ENCODE peak calls at places on chromosome 5, in four cellular contexts. One of them, this sample, is unnamed. For H3K4me1, the result is how much of the 10 kb centered on the place peaks cover.

GRCh38 chr5:172579403-172579990 is 61.6 kb upstream of the NEURL1B start:
- ATAC-seq in GM23338: no peak
- ATAC-seq in Panc1: no peak
- ATAC-seq in HCT116: no peak
- ATAC-seq in this sample: no peak

GRCh38 chr5:1338518-1339070 is 6.3 kb downstream of the CLPTM1L start:
- ATAC-seq in Panc1: no peak
- ATAC-seq in GM23338: no peak
- ATAC-seq in HCT116: no peak
- ATAC-seq in this sample: no peak

GRCh38 chr5:56494300-56494704 is 261.2 kb upstream of the ANKRD55 start:
- ATAC-seq in GM23338: no peak
- ATAC-seq in Panc1: no peak
- ATAC-seq in HCT116: no peak
- ATAC-seq in this sample: peak

GRCh38 chr5:140015706-140016105 is 27.4 kb downstream of the NRG2 start:
- ATAC-seq in GM23338: no peak
- ATAC-seq in HCT116: no peak
- ATAC-seq in Panc1: no peak
- ATAC-seq in this sample: no peak

GRCh38 chr5:11384441-11385250 is 519.6 kb downstream of the CTNND2 start:
- ATAC-seq in GM23338: peak
- ATAC-seq in HCT116: no peak
- ATAC-seq in Panc1: no peak
- ATAC-seq in this sample: peak

GRCh38 chr5:16459451-16459850 is 6.1 kb downstream of the ZNF622 start:
- ATAC-seq in HCT116: no peak
- ATAC-seq in GM23338: no peak
- ATAC-seq in Panc1: no peak
- ATAC-seq in this sample: no peak

GRCh38 chr5:14864181-14864812 is 7.3 kb downstream of the ANKH start:
- ATAC-seq in GM23338: no peak
- ATAC-seq in HCT116: no peak
- ATAC-seq in Panc1: no peak
- ATAC-seq in this sample: no peak

GRCh38 chr5:757931-758697 is 26.4 kb downstream of the ZDHHC11B start:
- ATAC-seq in Panc1: peak
- ATAC-seq in GM23338: peak
- ATAC-seq in HCT116: no peak
- ATAC-seq in this sample: peak

GRCh38 chr5:179139936-179140235 is 79.7 kb downstream of the ZNF354C start:
- ATAC-seq in HCT116: no peak
- ATAC-seq in Panc1: peak
- ATAC-seq in GM23338: no peak
- ATAC-seq in this sample: no peak

GRCh38 chr5:138926688-138927448 is 51.7 kb upstream of the LRRTM2 start:
- ATAC-seq in Panc1: no peak
- ATAC-seq in GM23338: no peak
- ATAC-seq in HCT116: no peak
- ATAC-seq in this sample: no peak

GRCh38 chr5:150522504-150523464 is 14.9 kb downstream of the NDST1 start:
- ATAC-seq in HCT116: no peak
- ATAC-seq in Panc1: no peak
- ATAC-seq in GM23338: no peak
- ATAC-seq in this sample: no peak

GRCh38 chr5:178182158-178182876 is 4.9 kb downstream of the GMCL2 start:
- ATAC-seq in GM23338: no peak
- ATAC-seq in HCT116: no peak
- ATAC-seq in Panc1: peak
- ATAC-seq in this sample: no peak

GRCh38 chr5:131640043-131640856 is 5.2 kb upstream of the RAPGEF6 start:
- ATAC-seq in GM23338: peak
- ATAC-seq in HCT116: peak
- ATAC-seq in Panc1: no peak
- ATAC-seq in this sample: no peak

GRCh38 chr5:6720561-6720921 is 7.3 kb downstream of the TENT4A start:
- ATAC-seq in GM23338: no peak
- ATAC-seq in HCT116: no peak
- ATAC-seq in Panc1: no peak
- ATAC-seq in this sample: no peak

GRCh38 chr5:96035796-96036195 is 74.1 kb upstream of the ELL2 start:
- ATAC-seq in GM23338: no peak
- ATAC-seq in HCT116: no peak
- ATAC-seq in Panc1: no peak
- ATAC-seq in this sample: no peak

GRCh38 chr5:98921947-98922508 is 6.8 kb downstream of the CHD1 start:
- ATAC-seq in Panc1: no peak
- ATAC-seq in HCT116: no peak
- ATAC-seq in GM23338: no peak
- ATAC-seq in this sample: no peak

GRCh38 chr5:106874974-106875373 is 795.8 kb downstream of the EFNA5 start:
- ATAC-seq in GM23338: no peak
- ATAC-seq in HCT116: no peak
- ATAC-seq in Panc1: no peak
- ATAC-seq in this sample: no peak

GRCh38 chr5:19709403-19709802 is 278.6 kb downstream of the CDH18 start:
- ATAC-seq in GM23338: no peak
- ATAC-seq in Panc1: no peak
- ATAC-seq in HCT116: no peak
- ATAC-seq in this sample: no peak

GRCh38 chr5:144125163-144125726 is 45.2 kb downstream of the YIPF5 start:
- ATAC-seq in HCT116: no peak
- ATAC-seq in Panc1: no peak
- ATAC-seq in GM23338: peak
- ATAC-seq in this sample: no peak

GRCh38 chr5:140299056-140299455 is 3.8 kb downstream of the PFDN1 start:
- ATAC-seq in Panc1: no peak
- ATAC-seq in GM23338: no peak
- ATAC-seq in HCT116: no peak
- ATAC-seq in this sample: no peak

GRCh38 chr5:80240368-80240986 is 15.4 kb downstream of the SERINC5 start:
- ATAC-seq in Panc1: no peak
- ATAC-seq in GM23338: no peak
- ATAC-seq in HCT116: no peak
- ATAC-seq in this sample: no peak

GRCh38 chr5:144567416-144567770 is 396.7 kb downstream of the KCTD16 start:
- ATAC-seq in HCT116: no peak
- ATAC-seq in GM23338: peak
- ATAC-seq in Panc1: no peak
- ATAC-seq in this sample: no peak

GRCh38 chr5:54774281-54775171 is 210.9 kb downstream of the ESM1 start:
- ATAC-seq in HCT116: no peak
- ATAC-seq in Panc1: no peak
- ATAC-seq in GM23338: no peak
- ATAC-seq in this sample: peak

GRCh38 chr5:79186021-79186420 is 49.9 kb upstream of the JMY start:
- ATAC-seq in HCT116: no peak
- ATAC-seq in Panc1: no peak
- ATAC-seq in GM23338: no peak
- ATAC-seq in this sample: peak

GRCh38 chr5:67012241-67012640 is 184.4 kb downstream of the CD180 start:
- ATAC-seq in Panc1: no peak
- ATAC-seq in HCT116: no peak
- ATAC-seq in GM23338: no peak
- ATAC-seq in this sample: no peak

GRCh38 chr5:93620487-93621339 is 37.7 kb downstream of the NR2F1 start:
- ATAC-seq in Panc1: peak
- ATAC-seq in GM23338: peak
- ATAC-seq in HCT116: peak
- ATAC-seq in this sample: peak
- H3K4me1 ChIP-seq in Panc1: under half
- H3K4me1 ChIP-seq in GM23338: under half
- H3K4me1 ChIP-seq in HCT116: under half
- H3K4me1 ChIP-seq in this sample: under half

DNA sequence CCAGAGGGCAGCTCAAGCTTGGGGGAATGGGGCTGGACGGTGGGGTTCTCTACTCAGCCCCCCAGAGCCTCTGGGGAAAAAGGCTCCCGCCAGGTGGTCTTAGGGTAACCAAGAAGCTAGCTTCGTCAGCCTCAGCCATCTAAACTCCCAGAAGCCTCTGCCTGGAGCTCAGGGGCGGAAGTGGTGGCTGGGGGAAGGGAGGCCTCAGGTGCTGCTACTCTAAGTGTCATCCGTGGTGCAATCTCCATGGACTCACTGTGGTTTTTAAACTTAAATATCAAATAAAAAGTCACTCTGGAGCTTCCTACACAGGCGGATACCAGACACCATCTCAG is 748 bp downstream of the DOCK2 start:
- ATAC-seq in HCT116: no peak
- ATAC-seq in Panc1: no peak
- ATAC-seq in GM23338: no peak
- ATAC-seq in this sample: peak
- TF ChIP-seq POLR2AphosphoS5 in HCT116: no peak
- TF ChIP-seq POLR2AphosphoS5 in Panc1: no peak
- TF ChIP-seq POLR2AphosphoS5 in GM23338: no peak
- TF ChIP-seq POLR2AphosphoS5 in this sample: no peak

GRCh38 chr5:53011233-53011632 is 22.1 kb downstream of the ITGA2 start:
- ATAC-seq in Panc1: peak
- ATAC-seq in HCT116: no peak
- ATAC-seq in GM23338: peak
- ATAC-seq in this sample: no peak

GRCh38 chr5:53009816-53010215 is 20.7 kb downstream of the ITGA2 start:
- ATAC-seq in Panc1: no peak
- ATAC-seq in HCT116: no peak
- ATAC-seq in GM23338: no peak
- ATAC-seq in this sample: no peak

GRCh38 chr5:53010819-53011218 is 21.7 kb downstream of the ITGA2 start:
- ATAC-seq in GM23338: no peak
- ATAC-seq in Panc1: peak
- ATAC-seq in HCT116: no peak
- ATAC-seq in this sample: no peak

GRCh38 chr5:53008751-53009150 is 19.6 kb downstream of the ITGA2 start:
- ATAC-seq in GM23338: no peak
- ATAC-seq in Panc1: peak
- ATAC-seq in HCT116: peak
- ATAC-seq in this sample: no peak

GRCh38 chr5:53006920-53007890 is 18.1 kb downstream of the ITGA2 start:
- ATAC-seq in HCT116: no peak
- ATAC-seq in GM23338: no peak
- ATAC-seq in Panc1: no peak
- ATAC-seq in this sample: no peak
- H3K27ac ChIP-seq in HCT116: no peak
- H3K27ac ChIP-seq in GM23338: no peak
- H3K27ac ChIP-seq in Panc1: peak
- H3K27ac ChIP-seq in this sample: no peak

DNA sequence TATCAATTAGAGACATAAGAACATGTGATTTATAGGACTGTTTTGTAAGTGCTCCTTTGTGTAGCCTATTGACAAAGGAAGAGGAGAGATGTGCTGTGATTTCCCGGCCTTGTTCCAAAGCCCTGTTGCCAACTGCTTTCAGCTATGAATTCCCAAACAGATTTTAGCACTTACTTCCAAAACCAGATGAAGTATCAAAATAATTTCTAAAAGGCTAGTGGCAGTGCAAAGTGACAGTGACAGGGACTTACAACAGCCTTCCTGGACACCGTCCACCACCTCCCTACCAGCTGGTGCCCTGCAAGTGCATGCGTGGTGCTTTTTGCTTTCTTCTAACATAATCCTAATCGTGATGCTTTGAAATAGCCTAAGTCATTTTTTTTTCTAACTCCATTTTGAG is 254.1 kb upstream of the ACTBL2 start:
- ATAC-seq in Panc1: no peak
- ATAC-seq in GM23338: no peak
- ATAC-seq in HCT116: no peak
- ATAC-seq in this sample: no peak
- H3K4me1 ChIP-seq in Panc1: under half
- H3K4me1 ChIP-seq in GM23338: under half
- H3K4me1 ChIP-seq in HCT116: half or more
- H3K4me1 ChIP-seq in this sample: under half